ENCODE peak calls at places on chromosomes 7 and 10, in four cellular contexts. B is tibial nerve, I is adrenal gland, U is foreskin fibroblast. A is an unnamed sample.
A peak's percentile ranks its signal among the peaks of the same experiment; 100 is the strongest.

GRCh38 chr10:110411047-110411410 is 86.7 kb upstream of the DUSP5 start:
- DNase-seq in B (no peak), I (no peak), U (no peak), A (peak; percentile 59)

GRCh38 chr7:2299131-2299829 is 15.0 kb downstream of the SNX8 start:
- DNase-seq in B (peak; percentile 40), I (peak; percentile 40), U (peak; percentile 90), A (no peak)

GRCh38 chr7:37971491-37971890 is 51.1 kb downstream of the EPDR1 start:
- DNase-seq in B (no peak), I (no peak), U (no peak), A (no peak)

GRCh38 chr10:121956111-121957061 is 18.6 kb downstream of the NSMCE4A start:
- DNase-seq in B (no peak), I (no peak), U (peak; percentile 60), A (peak; percentile 61)

GRCh38 chr7:69800495-69800894 is 202.2 kb downstream of the AUTS2 start:
- DNase-seq in B (no peak), I (peak; percentile 63), U (no peak), A (no peak)

GRCh38 chr10:75095631-75096030 is 15.8 kb upstream of the SAMD8 start:
- DNase-seq in B (no peak), I (no peak), U (no peak), A (no peak)

GRCh38 chr7:82429408-82429807 is 14.2 kb downstream of the CACNA2D1 start:
- DNase-seq in B (no peak), I (peak; percentile 53), U (no peak), A (no peak)

GRCh38 chr7:31047747-31048146 is 4.4 kb upstream of the ADCYAP1R1 start:
- DNase-seq in B (no peak), I (no peak), U (no peak), A (no peak)

GRCh38 chr10:103556383-103557007 is 63.0 kb downstream of the NEURL1 start:
- DNase-seq in B (no peak), I (no peak), U (no peak), A (no peak)

GRCh38 chr10:103558916-103559315 is 65.4 kb downstream of the NEURL1 start:
- DNase-seq in B (no peak), I (no peak), U (no peak), A (no peak)

GRCh38 chr10:103555321-103555649 is 61.8 kb downstream of the NEURL1 start:
- DNase-seq in B (no peak), I (no peak), U (no peak), A (no peak)

GRCh38 chr10:103555712-103556111 is 62.2 kb downstream of the NEURL1 start:
- DNase-seq in B (no peak), I (no peak), U (no peak), A (no peak)

GRCh38 chr10:103557455-103557854 is 64.0 kb downstream of the NEURL1 start:
- DNase-seq in B (no peak), I (no peak), U (no peak), A (no peak)
- TF ChIP-seq CTCF in B (no peak), I (no peak), U (no peak), A (no peak)

GRCh38 chr7:127254163-127254684 is 1.5 kb upstream of the GRM8 start:
- DNase-seq in B (no peak), I (no peak), U (no peak), A (no peak)
- TF ChIP-seq CTCF in B (no peak), I (no peak), U (no peak), A (no peak)

GRCh38 chr7:28536259-28536658 is 123.9 kb downstream of the CREB5 start:
- DNase-seq in B (no peak), I (no peak), U (no peak), A (peak; percentile 51)
- TF ChIP-seq CTCF in B (peak; percentile 15), I (peak; percentile 28), U (peak; percentile 24), A (peak; percentile 38)

GRCh38 chr10:58641095-58641531 is 128.4 kb downstream of the BICC1 start:
- DNase-seq in B (no peak), I (peak; percentile 32), U (peak; percentile 95), A (peak; percentile 86)
- TF ChIP-seq CTCF in B (peak; percentile 23), I (no peak), U (no peak), A (peak; percentile 25)

GRCh38 chr7:134905375-134905774 is 80.9 kb upstream of the AGBL3 start:
- DNase-seq in B (peak; percentile 69), I (peak; percentile 39), U (peak; percentile 85), A (peak; percentile 89)
- TF ChIP-seq CTCF in B (no peak), I (no peak), U (peak; percentile 32), A (no peak)

GRCh38 chr10:32055478-32056135 is 618 bp downstream of the KIF5B start:
- DNase-seq in B (peak; percentile 45), I (peak; percentile 73), U (peak; percentile 29), A (peak; percentile 51)
- TF ChIP-seq CTCF in B (peak; percentile 19), I (peak; percentile 24), U (no peak), A (no peak)

DNA sequence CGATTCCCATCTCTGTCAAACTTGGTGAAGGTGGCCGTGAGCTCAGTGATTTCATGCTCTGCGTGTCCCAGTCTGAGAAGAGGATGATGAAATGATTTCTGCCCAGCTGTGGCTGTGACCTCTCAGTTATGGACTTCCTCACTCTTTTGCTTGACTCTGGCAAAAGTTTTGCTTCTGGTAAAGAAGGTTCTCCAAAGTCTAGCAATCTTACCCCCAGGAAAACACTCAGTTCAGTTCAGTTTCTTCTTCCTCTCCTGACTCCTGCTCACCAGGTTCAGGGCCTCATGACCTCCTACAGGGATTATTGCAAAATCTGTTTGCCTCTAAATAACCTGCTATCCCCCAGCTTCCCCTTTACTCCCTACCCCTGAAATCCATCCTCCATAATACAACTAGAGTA is 4.9 kb upstream of the BLOC1S2 start:
- DNase-seq in B (peak; percentile 15), I (no peak), U (no peak), A (no peak)
- TF ChIP-seq CTCF in B (no peak), I (no peak), U (no peak), A (no peak)

GRCh38 chr7:16801111-16801542 is 3.7 kb downstream of the AGR2 start:
- DNase-seq in B (no peak), I (no peak), U (peak; percentile 73), A (peak; percentile 91)
- TF ChIP-seq CTCF in B (peak; percentile 48), I (peak; percentile 29), U (peak; percentile 47), A (peak; percentile 33)

GRCh38 chr7:107581387-107582013 is 1.5 kb downstream of the BCAP29 start:
- DNase-seq in B (no peak), I (no peak), U (no peak), A (peak; percentile 50)
- TF ChIP-seq CTCF in B (no peak), I (no peak), U (no peak), A (no peak)

DNA sequence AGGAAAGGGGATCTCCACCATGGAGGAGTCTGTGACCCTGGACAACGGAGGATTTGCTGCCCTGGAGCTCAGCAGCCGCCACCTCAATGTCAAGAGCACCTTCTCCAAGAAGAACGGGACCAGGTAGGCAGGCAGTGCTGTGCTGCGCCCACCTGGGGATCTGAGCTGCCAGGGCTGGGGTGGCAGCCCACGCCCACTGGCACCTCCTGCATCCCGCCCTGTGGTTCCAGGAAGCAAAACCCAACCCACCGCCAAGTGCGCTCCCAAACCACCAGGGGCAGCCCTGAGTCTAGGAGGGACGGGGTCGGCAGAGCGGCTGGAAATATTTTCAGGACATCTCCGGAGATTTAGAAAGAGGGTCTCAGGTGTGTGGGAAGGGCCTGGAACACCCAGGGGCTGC is 440.3 kb upstream of the FOXK1 start:
- DNase-seq in B (no peak), I (no peak), U (no peak), A (no peak)
- TF ChIP-seq CTCF in B (no peak), I (no peak), U (no peak), A (no peak)